ENCODE peak calls at places on chromosomes 1 and 21, in six cellular contexts. One of them, this sample, is unnamed.

GRCh38 chr1:101262601-101263348 is 26.0 kb downstream of the S1PR1 start:
- DNase-seq in GM12891: no peak
- DNase-seq in IMR-90: no peak
- DNase-seq in GM12878: no peak
- DNase-seq in prostate gland: no peak
- DNase-seq in sigmoid colon: no peak
- DNase-seq in this sample: no peak

GRCh38 chr1:88075813-88076212 is 608.3 kb upstream of the PKN2 start:
- DNase-seq in GM12891: no peak
- DNase-seq in IMR-90: no peak
- DNase-seq in GM12878: no peak
- DNase-seq in prostate gland: no peak
- DNase-seq in sigmoid colon: no peak
- DNase-seq in this sample: no peak

GRCh38 chr1:221543529-221544120 is 198.3 kb downstream of the DUSP10 start:
- DNase-seq in GM12891: no peak
- DNase-seq in IMR-90: peak
- DNase-seq in GM12878: no peak
- DNase-seq in prostate gland: no peak
- DNase-seq in sigmoid colon: no peak
- DNase-seq in this sample: no peak

GRCh38 chr1:232386294-232386693 is 243.6 kb downstream of the SIPA1L2 start:
- DNase-seq in GM12891: no peak
- DNase-seq in IMR-90: no peak
- DNase-seq in GM12878: no peak
- DNase-seq in prostate gland: no peak
- DNase-seq in sigmoid colon: no peak
- DNase-seq in this sample: no peak

GRCh38 chr1:12087797-12088314 is 24.8 kb downstream of the TNFRSF8 start:
- DNase-seq in GM12891: no peak
- DNase-seq in IMR-90: no peak
- DNase-seq in GM12878: peak
- DNase-seq in prostate gland: no peak
- DNase-seq in sigmoid colon: no peak
- DNase-seq in this sample: no peak

GRCh38 chr1:54230507-54231339 is 30.8 kb downstream of the MRPL37 start:
- DNase-seq in GM12891: no peak
- DNase-seq in IMR-90: no peak
- DNase-seq in GM12878: no peak
- DNase-seq in prostate gland: no peak
- DNase-seq in sigmoid colon: no peak
- DNase-seq in this sample: no peak

GRCh38 chr1:68232354-68233148 is at the start of gene WLS:
- DNase-seq in GM12891: no peak
- DNase-seq in IMR-90: peak
- DNase-seq in GM12878: no peak
- DNase-seq in prostate gland: peak
- DNase-seq in sigmoid colon: peak
- DNase-seq in this sample: peak

GRCh38 chr21:32603131-32603530 is 9.0 kb downstream of the CFAP298 start:
- DNase-seq in GM12891: no peak
- DNase-seq in IMR-90: no peak
- DNase-seq in GM12878: no peak
- DNase-seq in prostate gland: no peak
- DNase-seq in sigmoid colon: no peak
- DNase-seq in this sample: no peak

GRCh38 chr21:45036630-45037029 is 37.8 kb upstream of the ADARB1 start:
- DNase-seq in GM12891: no peak
- DNase-seq in IMR-90: no peak
- DNase-seq in GM12878: no peak
- DNase-seq in prostate gland: no peak
- DNase-seq in sigmoid colon: no peak
- DNase-seq in this sample: no peak

GRCh38 chr1:60280256-60280655 is 206.7 kb upstream of the C1orf87 start:
- DNase-seq in GM12891: no peak
- DNase-seq in IMR-90: no peak
- DNase-seq in GM12878: no peak
- DNase-seq in prostate gland: no peak
- DNase-seq in sigmoid colon: no peak
- DNase-seq in this sample: no peak

GRCh38 chr1:39981957-39982356 is 27.0 kb downstream of the MFSD2A start:
- DNase-seq in GM12891: no peak
- DNase-seq in IMR-90: peak
- DNase-seq in GM12878: no peak
- DNase-seq in prostate gland: no peak
- DNase-seq in sigmoid colon: no peak
- DNase-seq in this sample: peak

GRCh38 chr1:16051039-16051438 is 7.5 kb downstream of the CLCNKB start:
- DNase-seq in GM12891: no peak
- DNase-seq in IMR-90: no peak
- DNase-seq in GM12878: no peak
- DNase-seq in prostate gland: no peak
- DNase-seq in sigmoid colon: no peak
- DNase-seq in this sample: no peak

GRCh38 chr1:7595338-7595737 is 175.8 kb upstream of the VAMP3 start:
- DNase-seq in GM12891: no peak
- DNase-seq in IMR-90: no peak
- DNase-seq in GM12878: no peak
- DNase-seq in prostate gland: no peak
- DNase-seq in sigmoid colon: peak
- DNase-seq in this sample: no peak

GRCh38 chr21:46071082-46071481 is 26.8 kb upstream of the COL6A2 start:
- DNase-seq in GM12891: no peak
- DNase-seq in IMR-90: no peak
- DNase-seq in GM12878: no peak
- DNase-seq in prostate gland: no peak
- DNase-seq in sigmoid colon: peak
- DNase-seq in this sample: no peak

GRCh38 chr1:91608876-91609275 is 108.2 kb downstream of the CDC7 start:
- DNase-seq in GM12891: no peak
- DNase-seq in IMR-90: peak
- DNase-seq in GM12878: no peak
- DNase-seq in prostate gland: no peak
- DNase-seq in sigmoid colon: no peak
- DNase-seq in this sample: peak

GRCh38 chr1:155019377-155020245 is 14.0 kb downstream of the DCST2 start:
- DNase-seq in GM12891: no peak
- DNase-seq in IMR-90: no peak
- DNase-seq in GM12878: no peak
- DNase-seq in prostate gland: no peak
- DNase-seq in sigmoid colon: peak
- DNase-seq in this sample: no peak

GRCh38 chr1:161019767-161020572 is 982 bp downstream of the F11R start:
- DNase-seq in GM12891: no peak
- DNase-seq in IMR-90: no peak
- DNase-seq in GM12878: no peak
- DNase-seq in prostate gland: peak
- DNase-seq in sigmoid colon: no peak
- DNase-seq in this sample: no peak

GRCh38 chr1:157880621-157881020 is 39.0 kb upstream of the CD5L start:
- DNase-seq in GM12891: no peak
- DNase-seq in IMR-90: no peak
- DNase-seq in GM12878: no peak
- DNase-seq in prostate gland: no peak
- DNase-seq in sigmoid colon: no peak
- DNase-seq in this sample: no peak

GRCh38 chr1:12293416-12293815 is 63.6 kb downstream of the VPS13D start:
- DNase-seq in GM12891: no peak
- DNase-seq in IMR-90: no peak
- DNase-seq in GM12878: no peak
- DNase-seq in prostate gland: no peak
- DNase-seq in sigmoid colon: no peak
- DNase-seq in this sample: no peak

GRCh38 chr1:228310162-228310792 is 96.4 kb downstream of the TRIM11 start:
- DNase-seq in GM12891: no peak
- DNase-seq in IMR-90: no peak
- DNase-seq in GM12878: no peak
- DNase-seq in prostate gland: no peak
- DNase-seq in sigmoid colon: no peak
- DNase-seq in this sample: no peak

GRCh38 chr1:56255516-56256181 is 323.7 kb downstream of the PLPP3 start:
- DNase-seq in GM12891: no peak
- DNase-seq in IMR-90: peak
- DNase-seq in GM12878: no peak
- DNase-seq in prostate gland: no peak
- DNase-seq in sigmoid colon: peak
- DNase-seq in this sample: no peak

GRCh38 chr1:105793541-105794146 is 1262.8 kb upstream of the PRMT6 start:
- DNase-seq in GM12891: peak
- DNase-seq in IMR-90: no peak
- DNase-seq in GM12878: no peak
- DNase-seq in prostate gland: no peak
- DNase-seq in sigmoid colon: no peak
- DNase-seq in this sample: peak

GRCh38 chr1:232678185-232678886 is 48.4 kb upstream of the SIPA1L2 start:
- DNase-seq in GM12891: no peak
- DNase-seq in IMR-90: peak
- DNase-seq in GM12878: no peak
- DNase-seq in prostate gland: peak
- DNase-seq in sigmoid colon: no peak
- DNase-seq in this sample: no peak

GRCh38 chr1:157882560-157882959 is 41.0 kb upstream of the CD5L start:
- DNase-seq in GM12891: no peak
- DNase-seq in IMR-90: no peak
- DNase-seq in GM12878: no peak
- DNase-seq in prostate gland: no peak
- DNase-seq in sigmoid colon: no peak
- DNase-seq in this sample: no peak

GRCh38 chr21:45161039-45161945 is 86.9 kb downstream of the ADARB1 start:
- DNase-seq in GM12891: no peak
- DNase-seq in IMR-90: no peak
- DNase-seq in GM12878: no peak
- DNase-seq in prostate gland: no peak
- DNase-seq in sigmoid colon: peak
- DNase-seq in this sample: no peak

GRCh38 chr1:4081806-4082645 is 182.0 kb upstream of the C1orf174 start:
- DNase-seq in GM12891: no peak
- DNase-seq in IMR-90: no peak
- DNase-seq in GM12878: no peak
- DNase-seq in prostate gland: no peak
- DNase-seq in sigmoid colon: peak
- DNase-seq in this sample: no peak

GRCh38 chr1:119987112-119987511 is 82.3 kb downstream of the NOTCH2 start:
- DNase-seq in GM12891: no peak
- DNase-seq in IMR-90: peak
- DNase-seq in GM12878: no peak
- DNase-seq in prostate gland: no peak
- DNase-seq in sigmoid colon: no peak
- DNase-seq in this sample: peak

GRCh38 chr1:159699653-159700052 is 14.7 kb downstream of the CRP start:
- DNase-seq in GM12891: no peak
- DNase-seq in IMR-90: no peak
- DNase-seq in GM12878: no peak
- DNase-seq in prostate gland: no peak
- DNase-seq in sigmoid colon: no peak
- DNase-seq in this sample: no peak

DNA sequence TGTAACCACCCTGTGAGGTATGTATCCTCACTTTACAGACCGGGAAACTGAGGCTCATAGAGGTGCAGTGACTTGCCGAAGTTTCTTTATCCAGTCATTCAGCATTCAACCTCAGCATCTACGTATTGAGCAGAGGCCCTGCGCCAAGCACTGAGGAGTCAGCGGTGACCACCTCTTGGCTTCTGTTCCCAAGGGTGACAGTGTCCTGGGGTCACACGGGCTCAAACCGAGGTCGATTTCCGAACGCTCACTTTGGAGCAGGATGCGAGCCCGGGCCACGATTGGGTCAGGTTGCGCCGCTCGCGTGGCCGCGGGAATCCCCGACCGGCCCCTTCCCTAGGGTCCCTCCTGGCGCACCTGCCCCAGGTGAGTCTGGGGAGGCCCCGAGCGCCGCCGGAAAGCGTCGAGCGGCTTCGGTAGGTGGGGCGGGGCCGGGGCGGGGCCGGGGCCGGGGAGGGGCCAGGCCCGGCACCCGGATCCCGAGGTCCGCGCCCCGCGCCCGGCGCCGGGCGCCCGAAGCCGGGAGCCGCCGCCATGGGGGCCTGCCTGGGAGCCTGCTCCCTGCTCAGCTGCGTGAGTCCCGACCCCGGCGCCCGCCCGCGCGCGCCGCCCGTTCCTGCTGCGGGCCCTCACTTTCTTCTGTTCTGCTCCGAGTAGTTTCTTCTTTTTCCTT is at the start of gene SERINC2:
- DNase-seq in GM12891: peak
- DNase-seq in IMR-90: no peak
- DNase-seq in GM12878: no peak
- DNase-seq in prostate gland: peak
- DNase-seq in sigmoid colon: no peak
- DNase-seq in this sample: peak
- TF ChIP-seq POLR2A in GM12891: no peak
- TF ChIP-seq POLR2A in IMR-90: no peak
- TF ChIP-seq POLR2A in GM12878: no peak
- TF ChIP-seq POLR2A in prostate gland: peak
- TF ChIP-seq POLR2A in sigmoid colon: no peak
- TF ChIP-seq POLR2A in this sample: peak

GRCh38 chr1:207797229-207797973 is 45.5 kb downstream of the CD46 start:
- DNase-seq in GM12891: no peak
- DNase-seq in IMR-90: peak
- DNase-seq in GM12878: peak
- DNase-seq in prostate gland: peak
- DNase-seq in sigmoid colon: peak
- DNase-seq in this sample: peak
- TF ChIP-seq POLR2A in GM12891: no peak
- TF ChIP-seq POLR2A in IMR-90: no peak
- TF ChIP-seq POLR2A in GM12878: no peak
- TF ChIP-seq POLR2A in prostate gland: no peak
- TF ChIP-seq POLR2A in sigmoid colon: no peak
- TF ChIP-seq POLR2A in this sample: no peak

GRCh38 chr21:44011774-44012473 is at the start of gene TRAPPC10:
- DNase-seq in GM12891: peak
- DNase-seq in IMR-90: peak
- DNase-seq in GM12878: peak
- DNase-seq in prostate gland: peak
- DNase-seq in sigmoid colon: peak
- DNase-seq in this sample: peak
- TF ChIP-seq POLR2A in GM12891: peak
- TF ChIP-seq POLR2A in IMR-90: peak
- TF ChIP-seq POLR2A in GM12878: peak
- TF ChIP-seq POLR2A in prostate gland: peak
- TF ChIP-seq POLR2A in sigmoid colon: peak
- TF ChIP-seq POLR2A in this sample: peak

GRCh38 chr21:39387461-39388037 is 38.7 kb upstream of the HMGN1 start:
- DNase-seq in GM12891: peak
- DNase-seq in IMR-90: peak
- DNase-seq in GM12878: peak
- DNase-seq in prostate gland: peak
- DNase-seq in sigmoid colon: peak
- DNase-seq in this sample: peak
- TF ChIP-seq POLR2A in GM12891: no peak
- TF ChIP-seq POLR2A in IMR-90: no peak
- TF ChIP-seq POLR2A in GM12878: peak
- TF ChIP-seq POLR2A in prostate gland: no peak
- TF ChIP-seq POLR2A in sigmoid colon: no peak
- TF ChIP-seq POLR2A in this sample: peak

GRCh38 chr1:199020046-199020445 is 381.2 kb downstream of the PTPRC start:
- DNase-seq in GM12891: no peak
- DNase-seq in IMR-90: no peak
- DNase-seq in GM12878: no peak
- DNase-seq in prostate gland: no peak
- DNase-seq in sigmoid colon: no peak
- DNase-seq in this sample: no peak
- TF ChIP-seq POLR2A in GM12891: no peak
- TF ChIP-seq POLR2A in IMR-90: no peak
- TF ChIP-seq POLR2A in GM12878: no peak
- TF ChIP-seq POLR2A in prostate gland: no peak
- TF ChIP-seq POLR2A in sigmoid colon: no peak
- TF ChIP-seq POLR2A in this sample: no peak